ENCODE peak calls at places on chromosomes 7 and 10, in nine cellular contexts. O is endodermal cell; W is right lobe of liver; P is left ventricle myocardium inferior; G is IMR-90; M is lower lobe of right lung; K is SK-N-SH; U is heart right ventricle; L is effector memory CD4-positive, alpha-beta T cell. V is an unnamed sample. For H3K4me1 and H3K9me3, the result is how much of the 10 kb centered on the place peaks cover.

GRCh38 chr10:44932338-44933116 is 21.4 kb downstream of the TMEM72 start:
- DNase-seq in O (peak), W (peak), P (peak), G (peak), M (peak), K (peak), U (peak), L (peak), V (peak)

GRCh38 chr10:3828404-3829192 is 43.6 kb upstream of the KLF6 start:
- DNase-seq in O (no peak), W (no peak), P (no peak), G (peak), M (no peak), K (no peak), U (no peak), L (no peak), V (no peak)

GRCh38 chr10:70478191-70479160 is at the start of gene PALD1:
- DNase-seq in O (peak), W (peak), P (peak), G (no peak), M (peak), K (peak), U (peak), L (no peak), V (peak)

GRCh38 chr7:111392294-111392693 is 170.0 kb downstream of the IMMP2L start:
- DNase-seq in O (no peak), W (no peak), P (no peak), G (no peak), M (no peak), K (no peak), U (no peak), L (no peak), V (no peak)

GRCh38 chr7:18874875-18875274 is 242.6 kb downstream of the TWIST1 start:
- DNase-seq in O (no peak), W (no peak), P (no peak), G (no peak), M (no peak), K (no peak), U (no peak), L (no peak), V (no peak)

GRCh38 chr7:2353650-2354172 is 916 bp upstream of the EIF3B start:
- DNase-seq in O (peak), W (peak), P (peak), G (peak), M (peak), K (peak), U (peak), L (peak), V (peak)

GRCh38 chr10:78849115-78849514 is 219.7 kb upstream of the ZMIZ1 start:
- DNase-seq in O (peak), W (no peak), P (no peak), G (no peak), M (no peak), K (no peak), U (no peak), L (no peak), V (no peak)

GRCh38 chr7:133024604-133025003 is 57.3 kb downstream of the CHCHD3 start:
- DNase-seq in O (no peak), W (no peak), P (no peak), G (no peak), M (no peak), K (no peak), U (no peak), L (no peak), V (no peak)

GRCh38 chr10:89615105-89615504 is 29.9 kb downstream of the PANK1 start:
- DNase-seq in O (no peak), W (no peak), P (no peak), G (no peak), M (no peak), K (no peak), U (no peak), L (no peak), V (no peak)

GRCh38 chr7:126840869-126841268 is 411.9 kb downstream of the GRM8 start:
- DNase-seq in O (no peak), W (no peak), P (no peak), G (no peak), M (no peak), K (peak), U (no peak), L (no peak), V (no peak)

GRCh38 chr7:7736671-7737070 is 18.3 kb upstream of the RPA3 start:
- DNase-seq in O (peak), W (no peak), P (no peak), G (no peak), M (no peak), K (no peak), U (no peak), L (no peak), V (no peak)

GRCh38 chr10:48470115-48470892 is 134.6 kb downstream of the ARHGAP22 start:
- DNase-seq in O (peak), W (no peak), P (no peak), G (peak), M (no peak), K (peak), U (no peak), L (no peak), V (no peak)

GRCh38 chr7:74262639-74263398 is 8.6 kb upstream of the RFC2 start:
- DNase-seq in O (no peak), W (no peak), P (no peak), G (no peak), M (no peak), K (no peak), U (no peak), L (no peak), V (no peak)
- H3K4me1 ChIP-seq in O (under half), W (under half), P (under half), G (under half), M (under half), K (under half), U (under half), L (under half), V (under half)

GRCh38 chr10:14563359-14563758 is 211.3 kb downstream of the FAM107B start:
- DNase-seq in O (no peak), W (no peak), P (no peak), G (no peak), M (no peak), K (no peak), U (no peak), L (no peak), V (no peak)

GRCh38 chr10:14562615-14563214 is 212.0 kb downstream of the FAM107B start:
- DNase-seq in O (no peak), W (no peak), P (no peak), G (no peak), M (no peak), K (no peak), U (no peak), L (no peak), V (no peak)

GRCh38 chr10:14560274-14560673 is 214.4 kb downstream of the FAM107B start:
- DNase-seq in O (peak), W (no peak), P (no peak), G (peak), M (peak), K (no peak), U (no peak), L (peak), V (peak)

GRCh38 chr10:14562197-14562596 is 212.5 kb downstream of the FAM107B start:
- DNase-seq in O (no peak), W (no peak), P (no peak), G (no peak), M (no peak), K (no peak), U (no peak), L (no peak), V (no peak)

GRCh38 chr10:14560794-14561765 is 213.6 kb downstream of the FAM107B start:
- DNase-seq in O (no peak), W (no peak), P (no peak), G (no peak), M (no peak), K (no peak), U (no peak), L (peak), V (peak)
- H3K27ac ChIP-seq in O (no peak), W (peak), P (no peak), G (no peak), M (peak), K (no peak), U (no peak), L (peak), V (peak)

DNA sequence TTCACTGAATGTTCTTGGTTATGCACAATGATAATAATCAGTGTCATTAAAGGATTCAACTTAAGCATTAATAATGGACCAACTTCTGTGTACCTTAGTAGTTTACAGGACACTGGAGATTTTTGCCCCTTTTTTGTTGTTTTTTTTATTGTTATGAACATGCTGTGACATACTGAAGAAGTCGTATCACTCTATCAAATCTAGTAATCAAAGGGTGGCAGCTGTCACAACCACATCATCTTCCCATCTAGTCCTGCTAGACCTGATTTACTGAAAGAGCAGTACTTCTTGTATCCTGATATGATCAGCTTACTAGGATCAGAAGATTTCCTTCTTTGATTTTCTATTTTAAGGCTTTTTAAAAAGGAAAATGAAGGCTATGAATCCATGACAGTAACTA is 504.6 kb upstream of the CELF2 start:
- DNase-seq in O (no peak), W (no peak), P (no peak), G (no peak), M (no peak), K (no peak), U (no peak), L (no peak), V (no peak)
- H3K9me3 ChIP-seq in O (under half), W (under half), P (under half), G (under half), M (under half), K (under half), U (under half), L (under half), V (under half)

DNA sequence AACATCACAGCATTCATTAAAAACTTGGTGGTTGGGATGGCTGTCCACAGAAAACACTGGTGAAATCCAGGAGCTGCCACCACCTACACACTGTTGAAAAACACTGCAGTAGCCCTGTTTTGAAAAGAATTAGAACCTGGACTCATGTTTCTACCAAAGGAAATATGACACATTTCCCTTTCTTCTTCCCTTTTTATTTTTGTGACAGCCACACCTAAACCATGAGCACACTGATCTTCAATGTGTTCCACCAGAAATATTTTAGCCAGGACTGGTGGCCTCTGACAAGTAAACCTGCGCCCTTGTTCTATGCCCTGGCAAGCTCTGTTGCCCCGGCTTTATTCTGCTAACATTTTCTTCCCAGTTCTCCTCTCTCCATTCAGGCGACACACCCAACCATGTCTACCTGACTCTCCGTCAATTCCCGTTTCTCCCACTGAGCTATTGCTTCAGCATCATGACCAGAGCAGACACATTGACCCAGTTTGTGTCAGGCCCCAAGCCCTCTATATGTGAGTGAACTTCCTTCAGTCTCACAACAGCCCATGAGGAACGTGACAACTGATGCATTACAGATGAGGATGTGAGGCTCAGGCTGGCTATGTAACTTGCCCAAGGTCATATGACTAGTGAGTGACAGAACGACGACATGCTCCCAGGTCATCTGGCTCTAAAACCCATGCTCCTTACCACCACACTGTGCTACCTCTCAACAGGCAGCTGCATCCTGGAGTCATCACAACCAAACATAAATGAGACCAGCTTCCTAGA is 3.5 kb downstream of the TMEM140 start:
- DNase-seq in O (no peak), W (no peak), P (no peak), G (no peak), M (no peak), K (no peak), U (no peak), L (no peak), V (no peak)
- H3K4me1 ChIP-seq in O (under half), W (under half), P (half or more), G (under half), M (under half), K (under half), U (under half), L (under half), V (under half)

DNA sequence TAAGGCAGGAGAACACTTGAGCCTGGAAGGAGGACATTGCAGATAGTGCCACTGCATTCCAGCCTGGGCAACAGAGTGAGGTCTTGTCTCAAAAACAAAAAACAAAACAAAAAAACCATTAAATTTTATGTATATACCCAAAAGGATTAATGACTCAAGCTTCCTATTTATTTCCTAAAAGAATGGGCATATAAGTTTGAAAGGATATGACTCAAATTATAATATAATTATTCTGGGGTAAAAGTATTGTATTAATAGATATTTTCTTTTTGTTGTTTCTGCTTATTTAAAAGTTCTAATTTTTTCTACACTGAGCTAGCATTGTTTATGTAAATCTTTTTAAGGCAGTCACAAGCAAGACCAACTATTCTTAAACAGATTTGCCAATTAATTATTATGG is 42.2 kb upstream of the CABCOCO1 start:
- DNase-seq in O (no peak), W (no peak), P (no peak), G (no peak), M (no peak), K (no peak), U (no peak), L (no peak), V (no peak)
- H3K27ac ChIP-seq in O (no peak), W (no peak), P (no peak), G (no peak), M (no peak), K (no peak), U (no peak), L (no peak), V (no peak)

GRCh38 chr10:131667047-131667446 is 233.8 kb upstream of the PPP2R2D start:
- DNase-seq in O (no peak), W (no peak), P (no peak), G (no peak), M (no peak), K (no peak), U (no peak), L (no peak), V (peak)

GRCh38 chr10:131663411-131663810 is 237.4 kb upstream of the PPP2R2D start:
- DNase-seq in O (no peak), W (no peak), P (no peak), G (no peak), M (no peak), K (no peak), U (no peak), L (no peak), V (no peak)

GRCh38 chr10:131660427-131660826 is 240.4 kb upstream of the PPP2R2D start:
- DNase-seq in O (no peak), W (no peak), P (no peak), G (no peak), M (no peak), K (no peak), U (no peak), L (no peak), V (no peak)

GRCh38 chr10:131666091-131666490 is 234.7 kb upstream of the PPP2R2D start:
- DNase-seq in O (no peak), W (no peak), P (no peak), G (no peak), M (no peak), K (no peak), U (no peak), L (no peak), V (no peak)

DNA sequence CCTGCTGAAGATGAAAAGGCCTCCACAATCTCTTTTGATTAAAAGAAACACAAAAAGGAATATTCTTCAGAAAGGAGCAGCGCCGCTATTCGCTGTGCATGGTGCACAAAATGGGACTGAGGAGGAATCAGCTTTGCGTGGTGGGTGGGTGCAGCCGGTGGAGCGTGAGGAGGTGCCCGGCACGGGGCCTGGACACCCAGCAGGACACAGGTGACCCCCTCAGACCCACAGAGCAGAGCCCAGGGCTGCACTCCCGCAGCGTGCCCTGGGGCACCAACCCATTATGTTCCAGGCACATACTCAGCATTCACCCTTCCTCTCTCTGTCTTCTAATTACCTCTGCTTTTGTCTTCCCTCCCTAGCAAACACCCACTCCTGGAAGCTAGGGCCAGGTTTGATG is 238.0 kb upstream of the PPP2R2D start:
- DNase-seq in O (no peak), W (no peak), P (no peak), G (no peak), M (no peak), K (no peak), U (no peak), L (no peak), V (peak)
- H3K9me3 ChIP-seq in O (under half), W (under half), P (under half), G (under half), M (under half), K (under half), U (under half), L (under half), V (under half)

GRCh38 chr10:124681626-124682552 is 62.3 kb downstream of the FAM53B start:
- DNase-seq in O (no peak), W (peak), P (peak), G (no peak), M (peak), K (no peak), U (peak), L (no peak), V (peak)
- H3K4me1 ChIP-seq in O (under half), W (under half), P (half or more), G (under half), M (half or more), K (under half), U (half or more), L (half or more), V (half or more)

DNA sequence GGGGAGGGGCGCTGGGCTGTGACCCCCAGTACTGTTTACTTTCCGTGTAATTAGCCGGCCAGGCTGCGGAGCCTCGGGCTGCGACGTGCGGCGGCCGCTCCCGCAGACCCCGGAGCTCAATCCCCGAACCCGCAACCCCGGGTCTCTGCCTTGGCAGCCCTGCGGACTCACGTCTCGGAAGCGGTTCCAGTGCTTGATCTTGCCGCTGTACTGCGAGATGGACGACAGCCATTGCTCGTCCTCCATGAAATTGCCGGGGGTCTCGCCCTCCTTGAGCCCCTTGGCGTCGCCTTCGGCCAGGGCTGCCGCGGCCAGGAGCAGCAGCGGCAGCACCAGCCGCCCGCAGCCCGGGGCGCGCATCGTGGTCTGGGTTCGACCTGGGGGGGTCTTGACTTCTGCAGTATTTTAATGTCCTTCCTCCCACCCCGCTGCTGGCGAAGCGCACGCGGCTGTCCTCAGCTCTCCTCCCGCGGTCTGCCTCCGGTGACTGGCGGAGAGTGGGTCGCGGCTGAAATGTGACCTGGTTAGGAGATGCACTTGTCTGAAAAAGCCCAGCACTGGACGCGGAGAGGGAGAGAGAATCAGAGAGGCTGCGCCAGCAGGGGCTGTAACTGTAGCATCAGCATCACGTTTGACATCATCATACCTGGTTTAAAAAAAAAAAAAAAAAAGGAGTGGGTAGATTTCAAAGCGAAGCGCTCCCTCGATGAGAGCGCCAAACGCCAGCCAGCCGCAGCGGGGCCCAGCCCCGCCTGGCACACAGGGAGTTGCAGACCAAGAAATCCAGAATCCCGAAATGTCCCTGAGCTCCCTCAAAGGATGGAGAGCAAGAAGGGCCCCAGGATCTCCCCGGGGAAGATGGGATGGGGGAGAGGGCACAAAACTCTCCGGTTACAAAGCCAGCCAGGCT is at the start of gene SPOCK2:
- DNase-seq in O (peak), W (no peak), P (no peak), G (no peak), M (peak), K (peak), U (no peak), L (peak), V (peak)
- H3K27ac ChIP-seq in O (no peak), W (no peak), P (peak), G (no peak), M (peak), K (no peak), U (peak), L (peak), V (peak)